ENCODE peak calls at places on chromosomes 4 and X, in four cellular contexts. X, V, A and R are unnamed samples. For H3K4me1, the result is how much of the 10 kb centered on the place peaks cover.

GRCh38 chr4:95095352-95095974 is 337.7 kb downstream of the BMPR1B start:
- DNase-seq in X (no peak), V (peak), A (no peak), R (no peak)

GRCh38 chrX:10589098-10589497 is 31.3 kb downstream of the MID1 start:
- DNase-seq in X (no peak), V (no peak), A (no peak), R (no peak)

GRCh38 chr4:13137400-13137799 is 346.7 kb downstream of the RAB28 start:
- DNase-seq in X (no peak), V (no peak), A (no peak), R (no peak)

GRCh38 chrX:31353095-31353494 is 281.3 kb upstream of the FTHL17 start:
- DNase-seq in X (no peak), V (no peak), A (no peak), R (no peak)

GRCh38 chr4:73707918-73708577 is 32.3 kb upstream of the CXCL8 start:
- DNase-seq in X (no peak), V (no peak), A (peak), R (no peak)

GRCh38 chrX:54386314-54386713 is 28.5 kb upstream of the WNK3 start:
- DNase-seq in X (no peak), V (no peak), A (no peak), R (no peak)

GRCh38 chr4:132123870-132124623 is 1025.0 kb upstream of the PCDH10 start:
- DNase-seq in X (no peak), V (no peak), A (no peak), R (no peak)

GRCh38 chrX:77342028-77342427 is 105.2 kb upstream of the FGF16 start:
- DNase-seq in X (no peak), V (no peak), A (no peak), R (no peak)

GRCh38 chrX:69062493-69062892 is 102.8 kb downstream of the PJA1 start:
- DNase-seq in X (no peak), V (no peak), A (no peak), R (no peak)

DNA sequence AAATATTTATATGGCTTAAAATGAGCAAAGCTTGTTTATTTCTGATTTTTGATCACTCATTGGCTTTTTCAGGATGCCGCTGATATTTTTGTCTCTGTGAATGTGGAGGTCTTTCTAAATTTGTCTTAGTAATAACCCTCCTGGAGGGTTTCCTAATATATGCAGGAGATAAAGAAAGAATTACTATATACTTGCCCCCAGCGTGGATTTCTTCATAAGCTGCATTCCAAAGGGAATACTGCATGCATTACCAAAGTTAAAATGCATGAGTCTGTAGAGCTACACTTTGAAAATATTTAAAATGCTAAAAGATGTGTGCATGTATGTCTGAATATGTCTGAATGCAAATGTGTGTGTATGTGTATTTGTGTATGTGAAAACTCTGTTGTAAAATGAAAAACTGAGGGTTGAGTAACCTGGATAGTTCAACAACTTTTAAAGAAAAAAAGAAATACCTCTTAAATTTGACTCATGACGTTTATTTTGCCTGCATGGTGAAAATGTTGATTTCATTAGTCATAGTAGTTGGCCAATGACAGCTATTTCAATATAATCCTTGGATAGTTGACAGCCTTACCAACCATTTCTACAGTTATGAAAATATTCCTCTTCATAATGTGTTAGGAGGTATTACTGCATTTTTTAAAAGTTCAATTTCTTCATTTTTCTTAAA is 113.2 kb upstream of the ZNF827 start:
- DNase-seq in X (no peak), V (no peak), A (no peak), R (no peak)
- H3K4me1 ChIP-seq in X (under half), V (under half), A (under half), R (under half)

DNA sequence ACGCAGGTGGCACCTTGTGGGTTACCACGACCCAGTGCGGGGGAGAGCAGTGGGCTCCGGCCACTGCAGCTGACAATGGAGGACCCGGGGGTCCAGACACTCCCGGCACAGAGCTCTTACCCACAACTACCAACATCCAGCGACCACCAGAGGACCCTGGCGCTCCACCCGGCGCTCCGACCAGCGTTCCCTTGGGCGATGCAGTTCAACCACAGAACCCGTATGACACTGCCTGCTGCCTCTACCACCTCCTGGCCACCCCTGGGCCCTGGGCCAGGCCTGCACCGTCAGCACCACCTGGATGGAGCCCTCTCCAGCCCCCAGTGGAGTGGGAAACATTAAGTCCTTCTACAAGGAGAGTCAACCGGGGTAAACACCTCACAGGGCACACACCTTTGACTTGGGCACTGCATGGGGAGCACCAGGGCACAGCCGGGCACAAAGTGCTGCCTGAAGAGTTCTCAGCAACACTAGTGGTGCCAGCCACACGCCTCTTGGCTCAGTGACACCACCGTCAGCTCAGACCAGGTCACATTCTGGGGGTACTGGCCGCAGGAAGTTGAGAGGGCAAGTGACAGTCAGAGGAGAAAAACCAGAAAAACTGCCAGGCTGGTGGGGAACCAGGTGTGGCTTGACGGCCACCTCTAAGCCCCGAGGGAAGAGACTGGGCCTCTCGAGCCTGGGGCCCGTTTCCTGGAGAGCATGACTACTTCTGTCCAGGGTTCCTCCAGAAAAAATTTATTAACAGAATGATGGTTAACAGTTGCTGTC is 2.6 kb downstream of the CTBP1 start:
- DNase-seq in X (peak), V (no peak), A (no peak), R (peak)
- H3K4me1 ChIP-seq in X (half or more), V (under half), A (under half), R (half or more)

GRCh38 chrX:97398030-97398551 is 514.4 kb downstream of the RPA4 start:
- DNase-seq in X (no peak), V (no peak), A (no peak), R (no peak)
- H3K4me1 ChIP-seq in X (under half), V (under half), A (half or more), R (under half)

GRCh38 chr4:6926681-6927478 is 17.3 kb downstream of the TBC1D14 start:
- DNase-seq in X (peak), V (no peak), A (no peak), R (no peak)

GRCh38 chr4:6923507-6923906 is 13.9 kb downstream of the TBC1D14 start:
- DNase-seq in X (no peak), V (no peak), A (no peak), R (no peak)

GRCh38 chr4:6926081-6926480 is 16.5 kb downstream of the TBC1D14 start:
- DNase-seq in X (no peak), V (no peak), A (no peak), R (no peak)

GRCh38 chr4:6925357-6925836 is 15.8 kb downstream of the TBC1D14 start:
- DNase-seq in X (no peak), V (no peak), A (no peak), R (no peak)

DNA sequence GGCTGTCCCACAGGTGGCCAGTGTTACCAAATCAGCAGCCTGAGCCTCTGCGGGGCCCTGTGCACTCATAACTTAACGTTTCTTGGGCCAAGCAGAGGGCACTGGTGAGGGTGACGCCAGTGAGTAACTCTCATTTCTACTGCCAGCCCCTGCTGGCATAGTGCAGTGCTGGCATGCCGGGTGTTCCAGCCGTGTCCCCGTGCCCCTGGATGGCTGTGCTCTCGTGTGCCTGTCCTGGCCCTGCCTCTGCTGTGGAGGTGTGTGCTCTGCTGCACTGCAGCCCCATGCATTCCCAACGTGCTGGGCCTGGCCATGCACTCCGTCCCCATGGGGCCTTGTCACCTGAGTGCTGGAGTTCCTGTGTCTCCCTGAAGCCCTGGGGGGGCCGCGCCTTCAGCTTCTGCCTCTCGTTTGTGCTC is 14.7 kb downstream of the TBC1D14 start:
- DNase-seq in X (no peak), V (no peak), A (no peak), R (no peak)
- H3K4me1 ChIP-seq in X (under half), V (under half), A (under half), R (half or more)

DNA sequence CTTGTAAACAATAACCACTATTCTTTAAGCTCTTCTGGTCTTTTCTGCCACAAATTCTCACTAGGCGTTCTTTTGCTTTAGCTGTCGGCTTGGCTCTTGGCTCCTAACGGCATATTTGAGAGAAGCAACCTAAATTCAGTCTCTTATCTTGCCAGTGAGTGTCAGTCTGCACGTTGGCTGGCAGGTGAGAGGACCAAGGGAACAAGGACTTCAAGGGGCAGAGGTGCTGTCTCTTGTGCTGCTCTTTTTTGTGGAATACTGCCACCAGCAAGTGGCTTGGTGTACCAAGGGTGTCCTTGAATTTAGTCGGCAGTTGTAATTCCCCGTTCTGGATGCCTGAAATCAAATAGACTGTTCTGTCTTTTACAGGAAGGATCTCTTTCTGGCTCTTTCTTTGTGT is 77.8 kb upstream of the SLC4A4 start:
- DNase-seq in X (no peak), V (no peak), A (no peak), R (no peak)
- H3K4me1 ChIP-seq in X (under half), V (under half), A (under half), R (under half)

GRCh38 chr4:22237155-22237751 is 278.6 kb downstream of the ADGRA3 start:
- DNase-seq in X (peak), V (peak), A (no peak), R (peak)

GRCh38 chr4:22237846-22238513 is 277.9 kb downstream of the ADGRA3 start:
- DNase-seq in X (peak), V (peak), A (no peak), R (no peak)

GRCh38 chr4:22241415-22241814 is 274.5 kb downstream of the ADGRA3 start:
- DNase-seq in X (no peak), V (no peak), A (no peak), R (no peak)

GRCh38 chr4:22238742-22239141 is 277.1 kb downstream of the ADGRA3 start:
- DNase-seq in X (no peak), V (peak), A (no peak), R (no peak)

GRCh38 chr4:22240814-22241213 is 275.1 kb downstream of the ADGRA3 start:
- DNase-seq in X (no peak), V (no peak), A (no peak), R (no peak)
- H3K4me1 ChIP-seq in X (under half), V (under half), A (under half), R (under half)

GRCh38 chr4:158006973-158007372 is 165.9 kb downstream of the GASK1B start:
- DNase-seq in X (no peak), V (no peak), A (no peak), R (no peak)

GRCh38 chr4:158002203-158002602 is 170.6 kb downstream of the GASK1B start:
- DNase-seq in X (no peak), V (no peak), A (no peak), R (no peak)

GRCh38 chr4:158005021-158005420 is 167.8 kb downstream of the GASK1B start:
- DNase-seq in X (no peak), V (no peak), A (no peak), R (no peak)

GRCh38 chr4:158003212-158003611 is 169.6 kb downstream of the GASK1B start:
- DNase-seq in X (no peak), V (no peak), A (no peak), R (no peak)

GRCh38 chr4:158004101-158004500 is 168.7 kb downstream of the GASK1B start:
- DNase-seq in X (no peak), V (peak), A (no peak), R (no peak)
- H3K4me1 ChIP-seq in X (under half), V (under half), A (under half), R (under half)

GRCh38 chr4:152352215-152352614 is 183.7 kb downstream of the FBXW7 start:
- DNase-seq in X (no peak), V (no peak), A (no peak), R (no peak)
- H3K4me1 ChIP-seq in X (under half), V (under half), A (under half), R (under half)

GRCh38 chrX:70172226-70172625 is 5.1 kb upstream of the DGAT2L6 start:
- DNase-seq in X (no peak), V (no peak), A (no peak), R (no peak)
- H3K4me1 ChIP-seq in X (under half), V (under half), A (under half), R (under half)

GRCh38 chr4:186708554-186708953 is 15.1 kb downstream of the FAT1 start:
- DNase-seq in X (no peak), V (no peak), A (no peak), R (no peak)

GRCh38 chr4:186710521-186711119 is 13.0 kb downstream of the FAT1 start:
- DNase-seq in X (no peak), V (no peak), A (no peak), R (no peak)

GRCh38 chr4:186709509-186709908 is 14.1 kb downstream of the FAT1 start:
- DNase-seq in X (no peak), V (no peak), A (no peak), R (no peak)

GRCh38 chr4:186707996-186708395 is 15.7 kb downstream of the FAT1 start:
- DNase-seq in X (peak), V (no peak), A (no peak), R (no peak)

DNA sequence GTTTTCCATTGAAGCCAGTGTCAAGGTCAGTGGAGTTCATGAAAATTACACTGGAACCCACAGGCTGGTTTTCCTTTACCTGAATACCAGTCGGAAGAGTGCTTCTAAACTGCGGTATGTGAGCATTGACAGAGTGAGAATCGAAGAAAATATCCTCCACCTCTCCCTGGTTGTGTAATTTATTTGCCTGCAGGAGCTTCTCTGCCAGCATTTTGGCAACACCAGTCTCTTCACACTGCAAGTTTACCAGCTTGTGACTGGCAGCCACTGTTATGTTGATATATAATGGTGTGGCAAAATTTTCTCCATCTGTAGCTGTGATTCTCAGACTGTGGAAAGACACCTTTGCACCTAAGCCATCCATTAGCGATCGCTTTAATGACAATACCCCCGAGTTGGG is 16.1 kb downstream of the FAT1 start:
- DNase-seq in X (no peak), V (no peak), A (no peak), R (no peak)
- H3K4me1 ChIP-seq in X (under half), V (under half), A (under half), R (under half)